ENCODE peak calls at places on chromosome 3, in five cellular contexts. One of them, this sample, is unnamed.

GRCh38 chr3:45227946-45228345 is 1.9 kb upstream of the TMEM158 start:
- DNase-seq in K562: no peak
- DNase-seq in GM12878: no peak
- DNase-seq in SK-N-SH: no peak
- DNase-seq in IMR-90: no peak
- DNase-seq in this sample: no peak

GRCh38 chr3:45613781-45614180 is 19.2 kb downstream of the LIMD1 start:
- DNase-seq in GM12878: no peak
- DNase-seq in IMR-90: no peak
- DNase-seq in SK-N-SH: no peak
- DNase-seq in K562: no peak
- DNase-seq in this sample: no peak

GRCh38 chr3:38255627-38256026 is 10.0 kb upstream of the SLC22A13 start:
- DNase-seq in GM12878: no peak
- DNase-seq in IMR-90: no peak
- DNase-seq in SK-N-SH: no peak
- DNase-seq in K562: no peak
- DNase-seq in this sample: no peak

GRCh38 chr3:101177577-101177976 is 142.8 kb downstream of the IMPG2 start:
- DNase-seq in SK-N-SH: no peak
- DNase-seq in IMR-90: no peak
- DNase-seq in GM12878: no peak
- DNase-seq in K562: no peak
- DNase-seq in this sample: no peak

GRCh38 chr3:189944285-189945145 is 176.2 kb downstream of the P3H2 start:
- DNase-seq in IMR-90: no peak
- DNase-seq in K562: no peak
- DNase-seq in SK-N-SH: no peak
- DNase-seq in GM12878: no peak
- DNase-seq in this sample: no peak

GRCh38 chr3:88142094-88142624 is 7.6 kb upstream of the C3orf38 start:
- DNase-seq in GM12878: no peak
- DNase-seq in SK-N-SH: no peak
- DNase-seq in K562: no peak
- DNase-seq in IMR-90: peak
- DNase-seq in this sample: no peak

GRCh38 chr3:158352551-158352950 is 218.4 kb upstream of the MLF1 start:
- DNase-seq in GM12878: no peak
- DNase-seq in IMR-90: no peak
- DNase-seq in SK-N-SH: no peak
- DNase-seq in K562: no peak
- DNase-seq in this sample: no peak

GRCh38 chr3:31425401-31425800 is 107.3 kb upstream of the STT3B start:
- DNase-seq in K562: no peak
- DNase-seq in SK-N-SH: no peak
- DNase-seq in GM12878: no peak
- DNase-seq in IMR-90: no peak
- DNase-seq in this sample: no peak

GRCh38 chr3:23264413-23264812 is 61.3 kb downstream of the UBE2E2 start:
- DNase-seq in IMR-90: peak
- DNase-seq in K562: no peak
- DNase-seq in SK-N-SH: no peak
- DNase-seq in GM12878: no peak
- DNase-seq in this sample: no peak

GRCh38 chr3:163601426-163601825 is 1476.9 kb downstream of the SI start:
- DNase-seq in K562: no peak
- DNase-seq in SK-N-SH: no peak
- DNase-seq in IMR-90: no peak
- DNase-seq in GM12878: no peak
- DNase-seq in this sample: no peak

GRCh38 chr3:102177075-102177755 is 257.6 kb upstream of the ZPLD1 start:
- DNase-seq in GM12878: no peak
- DNase-seq in SK-N-SH: no peak
- DNase-seq in IMR-90: no peak
- DNase-seq in K562: no peak
- DNase-seq in this sample: no peak

GRCh38 chr3:49248828-49249227 is 28.2 kb downstream of the C3orf62 start:
- DNase-seq in K562: no peak
- DNase-seq in GM12878: peak
- DNase-seq in SK-N-SH: no peak
- DNase-seq in IMR-90: peak
- DNase-seq in this sample: peak

GRCh38 chr3:186315581-186316354 is 46.3 kb downstream of the DGKG start:
- DNase-seq in IMR-90: peak
- DNase-seq in K562: no peak
- DNase-seq in GM12878: no peak
- DNase-seq in SK-N-SH: no peak
- DNase-seq in this sample: no peak

GRCh38 chr3:48142316-48142870 is 45.8 kb downstream of the CDC25A start:
- DNase-seq in GM12878: no peak
- DNase-seq in K562: no peak
- DNase-seq in IMR-90: no peak
- DNase-seq in SK-N-SH: no peak
- DNase-seq in this sample: no peak

GRCh38 chr3:126649556-126650092 is 5.3 kb downstream of the TXNRD3 start:
- DNase-seq in K562: no peak
- DNase-seq in GM12878: no peak
- DNase-seq in IMR-90: peak
- DNase-seq in SK-N-SH: no peak
- DNase-seq in this sample: no peak

GRCh38 chr3:41207355-41207754 is 8.1 kb downstream of the CTNNB1 start:
- DNase-seq in SK-N-SH: no peak
- DNase-seq in GM12878: no peak
- DNase-seq in K562: no peak
- DNase-seq in IMR-90: no peak
- DNase-seq in this sample: no peak

GRCh38 chr3:130895690-130896089 is 1.8 kb downstream of the ATP2C1 start:
- DNase-seq in K562: no peak
- DNase-seq in SK-N-SH: no peak
- DNase-seq in GM12878: no peak
- DNase-seq in IMR-90: no peak
- DNase-seq in this sample: no peak

GRCh38 chr3:101896103-101896757 is 46.9 kb downstream of the NFKBIZ start:
- DNase-seq in IMR-90: peak
- DNase-seq in GM12878: no peak
- DNase-seq in K562: no peak
- DNase-seq in SK-N-SH: no peak
- DNase-seq in this sample: no peak

GRCh38 chr3:13106308-13106970 is 33.2 kb upstream of the IQSEC1 start:
- DNase-seq in GM12878: no peak
- DNase-seq in IMR-90: no peak
- DNase-seq in K562: no peak
- DNase-seq in SK-N-SH: no peak
- DNase-seq in this sample: peak

GRCh38 chr3:38563070-38563901 is 67.1 kb downstream of the EXOG start:
- DNase-seq in SK-N-SH: no peak
- DNase-seq in GM12878: no peak
- DNase-seq in IMR-90: no peak
- DNase-seq in K562: no peak
- DNase-seq in this sample: no peak

GRCh38 chr3:74145277-74145676 is 469.2 kb downstream of the CNTN3 start:
- DNase-seq in GM12878: no peak
- DNase-seq in IMR-90: no peak
- DNase-seq in K562: no peak
- DNase-seq in SK-N-SH: no peak
- DNase-seq in this sample: no peak

GRCh38 chr3:7504886-7505775 is 644.2 kb downstream of the GRM7 start:
- DNase-seq in K562: no peak
- DNase-seq in SK-N-SH: no peak
- DNase-seq in IMR-90: no peak
- DNase-seq in GM12878: no peak
- DNase-seq in this sample: peak

GRCh38 chr3:118187221-118187620 is 847.4 kb downstream of the IGSF11 start:
- DNase-seq in SK-N-SH: no peak
- DNase-seq in GM12878: no peak
- DNase-seq in IMR-90: no peak
- DNase-seq in K562: no peak
- DNase-seq in this sample: no peak

GRCh38 chr3:11120091-11120845 is 34.0 kb upstream of the HRH1 start:
- DNase-seq in K562: no peak
- DNase-seq in IMR-90: no peak
- DNase-seq in GM12878: no peak
- DNase-seq in SK-N-SH: no peak
- DNase-seq in this sample: no peak

GRCh38 chr3:157174265-157174615 is 14.3 kb upstream of the CCNL1 start:
- DNase-seq in K562: no peak
- DNase-seq in GM12878: no peak
- DNase-seq in SK-N-SH: no peak
- DNase-seq in IMR-90: no peak
- DNase-seq in this sample: peak

GRCh38 chr3:186570941-186571643 is 572 bp downstream of the DNAJB11 start:
- DNase-seq in K562: no peak
- DNase-seq in SK-N-SH: no peak
- DNase-seq in GM12878: no peak
- DNase-seq in IMR-90: no peak
- DNase-seq in this sample: no peak

DNA sequence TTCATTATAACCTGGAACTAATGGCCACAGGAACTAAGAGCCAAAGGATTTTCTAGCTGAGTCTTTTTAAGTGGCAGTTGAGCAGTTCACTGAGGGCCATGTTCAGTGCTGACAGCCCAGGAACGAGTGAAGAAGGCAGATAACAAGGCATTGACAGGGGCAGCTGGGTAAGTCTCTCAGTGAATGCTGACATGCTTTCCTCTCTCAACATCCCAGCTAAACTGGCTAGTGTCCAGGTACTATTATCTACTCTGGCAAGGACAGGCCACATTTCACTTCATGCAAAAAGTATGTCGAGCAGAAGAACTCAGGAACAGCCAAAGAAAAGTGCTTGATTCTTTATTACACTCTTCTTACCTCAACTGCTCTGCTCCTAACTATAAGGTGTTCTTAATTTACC is 515.9 kb downstream of the NLGN1 start:
- DNase-seq in SK-N-SH: no peak
- DNase-seq in GM12878: no peak
- DNase-seq in K562: peak
- DNase-seq in IMR-90: peak
- DNase-seq in this sample: no peak
- TF ChIP-seq RCOR1 in SK-N-SH: no peak
- TF ChIP-seq RCOR1 in GM12878: no peak
- TF ChIP-seq RCOR1 in K562: no peak
- TF ChIP-seq RCOR1 in IMR-90: no peak
- TF ChIP-seq RCOR1 in this sample: no peak

DNA sequence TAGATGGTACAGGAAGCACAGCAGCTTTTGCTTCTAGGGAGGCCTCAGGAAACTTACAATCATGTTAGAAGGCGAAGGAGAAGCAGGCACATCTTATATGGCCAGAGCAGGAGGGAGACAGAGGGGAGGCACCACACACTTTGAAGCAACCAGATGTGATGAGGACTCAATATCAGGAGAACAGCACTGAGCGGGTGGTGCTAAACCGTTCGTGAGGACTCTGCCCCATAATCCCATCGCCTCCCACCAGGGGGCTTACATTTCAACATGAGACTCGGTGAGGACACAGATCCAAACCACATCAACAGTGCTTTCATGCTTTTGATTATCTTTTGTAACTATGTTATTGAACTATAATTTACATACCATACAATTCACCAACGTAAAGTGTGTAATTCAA is 7.6 kb upstream of the TMEM44 start:
- DNase-seq in IMR-90: peak
- DNase-seq in GM12878: no peak
- DNase-seq in SK-N-SH: no peak
- DNase-seq in K562: no peak
- DNase-seq in this sample: peak
- TF ChIP-seq RCOR1 in IMR-90: no peak
- TF ChIP-seq RCOR1 in GM12878: no peak
- TF ChIP-seq RCOR1 in SK-N-SH: no peak
- TF ChIP-seq RCOR1 in K562: no peak
- TF ChIP-seq RCOR1 in this sample: no peak

GRCh38 chr3:14440168-14440518 is 37.7 kb downstream of the SLC6A6 start:
- DNase-seq in IMR-90: no peak
- DNase-seq in SK-N-SH: no peak
- DNase-seq in GM12878: no peak
- DNase-seq in K562: no peak
- DNase-seq in this sample: no peak

GRCh38 chr3:14441240-14441919 is 39.0 kb downstream of the SLC6A6 start:
- DNase-seq in SK-N-SH: no peak
- DNase-seq in IMR-90: no peak
- DNase-seq in K562: no peak
- DNase-seq in GM12878: no peak
- DNase-seq in this sample: no peak

GRCh38 chr3:14441920-14442300 is 39.5 kb downstream of the SLC6A6 start:
- DNase-seq in SK-N-SH: no peak
- DNase-seq in IMR-90: no peak
- DNase-seq in GM12878: no peak
- DNase-seq in K562: no peak
- DNase-seq in this sample: no peak

GRCh38 chr3:14439501-14440167 is 37.2 kb downstream of the SLC6A6 start:
- DNase-seq in IMR-90: peak
- DNase-seq in K562: peak
- DNase-seq in SK-N-SH: peak
- DNase-seq in GM12878: no peak
- DNase-seq in this sample: no peak

GRCh38 chr3:14440531-14441239 is 38.3 kb downstream of the SLC6A6 start:
- DNase-seq in K562: no peak
- DNase-seq in SK-N-SH: peak
- DNase-seq in IMR-90: peak
- DNase-seq in GM12878: no peak
- DNase-seq in this sample: peak
- TF ChIP-seq RCOR1 in K562: no peak
- TF ChIP-seq RCOR1 in SK-N-SH: no peak
- TF ChIP-seq RCOR1 in IMR-90: no peak
- TF ChIP-seq RCOR1 in GM12878: no peak
- TF ChIP-seq RCOR1 in this sample: no peak

GRCh38 chr3:153038779-153039178 is 123.2 kb upstream of the RAP2B start:
- DNase-seq in SK-N-SH: no peak
- DNase-seq in IMR-90: no peak
- DNase-seq in GM12878: no peak
- DNase-seq in K562: no peak
- DNase-seq in this sample: no peak
- TF ChIP-seq RCOR1 in SK-N-SH: no peak
- TF ChIP-seq RCOR1 in IMR-90: no peak
- TF ChIP-seq RCOR1 in GM12878: no peak
- TF ChIP-seq RCOR1 in K562: no peak
- TF ChIP-seq RCOR1 in this sample: no peak

GRCh38 chr3:4984511-4984864 is 5.3 kb downstream of the BHLHE40 start:
- DNase-seq in K562: no peak
- DNase-seq in SK-N-SH: no peak
- DNase-seq in GM12878: no peak
- DNase-seq in IMR-90: peak
- DNase-seq in this sample: no peak
- TF ChIP-seq RCOR1 in K562: no peak
- TF ChIP-seq RCOR1 in SK-N-SH: no peak
- TF ChIP-seq RCOR1 in GM12878: no peak
- TF ChIP-seq RCOR1 in IMR-90: no peak
- TF ChIP-seq RCOR1 in this sample: no peak

DNA sequence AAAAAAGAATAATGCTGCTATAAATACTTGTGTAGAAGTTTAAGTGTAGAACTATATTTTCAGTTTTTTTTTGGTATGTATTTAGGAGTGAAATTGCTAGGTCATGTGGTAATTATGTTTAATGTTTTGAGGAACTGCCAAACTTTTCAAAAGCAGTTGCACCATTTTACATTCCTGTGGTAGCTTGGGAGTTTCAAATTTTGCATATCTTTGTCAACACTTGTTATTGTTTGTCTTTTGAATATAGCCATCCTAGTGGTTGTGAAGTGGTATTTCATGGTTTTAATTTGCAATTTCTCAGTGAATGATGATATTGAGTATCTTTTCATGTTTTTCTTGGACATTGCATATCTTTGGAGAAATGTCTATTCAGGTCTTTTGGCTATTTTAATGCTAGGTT is 30.4 kb downstream of the SKIL start:
- DNase-seq in GM12878: no peak
- DNase-seq in SK-N-SH: no peak
- DNase-seq in K562: no peak
- DNase-seq in IMR-90: peak
- DNase-seq in this sample: no peak
- TF ChIP-seq RCOR1 in GM12878: no peak
- TF ChIP-seq RCOR1 in SK-N-SH: no peak
- TF ChIP-seq RCOR1 in K562: no peak
- TF ChIP-seq RCOR1 in IMR-90: no peak
- TF ChIP-seq RCOR1 in this sample: no peak